ENCODE peak calls at places on chromosomes 12 and 14, in ten cellular contexts. One of them, this sample, is unnamed. For H3K4me1, the result is how much of the 10 kb centered on the place peaks cover.

GRCh38 chr14:105508601-105509000 is 17.6 kb downstream of the TEDC1 start:
- DNase-seq in GM23338: no peak
- DNase-seq in heart right ventricle: no peak
- DNase-seq in right cardiac atrium: no peak
- DNase-seq in gastrocnemius medialis: no peak
- DNase-seq in tibial nerve: no peak
- DNase-seq in upper lobe of right lung: peak
- DNase-seq in tibial artery: no peak
- DNase-seq in MM.1S: no peak
- DNase-seq in lung: no peak
- DNase-seq in this sample: no peak

GRCh38 chr12:20520572-20520971 is 152.2 kb downstream of the PDE3A start:
- DNase-seq in MM.1S: no peak
- DNase-seq in tibial nerve: no peak
- DNase-seq in upper lobe of right lung: no peak
- DNase-seq in GM23338: no peak
- DNase-seq in heart right ventricle: no peak
- DNase-seq in right cardiac atrium: no peak
- DNase-seq in tibial artery: no peak
- DNase-seq in lung: no peak
- DNase-seq in gastrocnemius medialis: no peak
- DNase-seq in this sample: no peak

GRCh38 chr12:3820122-3820521 is 53.1 kb downstream of the PARP11 start:
- DNase-seq in right cardiac atrium: no peak
- DNase-seq in lung: no peak
- DNase-seq in heart right ventricle: no peak
- DNase-seq in gastrocnemius medialis: no peak
- DNase-seq in upper lobe of right lung: no peak
- DNase-seq in tibial nerve: no peak
- DNase-seq in GM23338: no peak
- DNase-seq in tibial artery: no peak
- DNase-seq in MM.1S: no peak
- DNase-seq in this sample: no peak

GRCh38 chr12:64825143-64826011 is 930 bp downstream of the TBC1D30 start:
- DNase-seq in tibial artery: no peak
- DNase-seq in GM23338: peak
- DNase-seq in lung: no peak
- DNase-seq in MM.1S: peak
- DNase-seq in tibial nerve: no peak
- DNase-seq in heart right ventricle: no peak
- DNase-seq in right cardiac atrium: peak
- DNase-seq in gastrocnemius medialis: no peak
- DNase-seq in upper lobe of right lung: peak
- DNase-seq in this sample: no peak

GRCh38 chr12:75862692-75863471 is 168.7 kb downstream of the PHLDA1 start:
- DNase-seq in heart right ventricle: no peak
- DNase-seq in lung: no peak
- DNase-seq in gastrocnemius medialis: no peak
- DNase-seq in MM.1S: no peak
- DNase-seq in GM23338: no peak
- DNase-seq in right cardiac atrium: no peak
- DNase-seq in tibial artery: no peak
- DNase-seq in upper lobe of right lung: no peak
- DNase-seq in tibial nerve: no peak
- DNase-seq in this sample: no peak

GRCh38 chr14:76277586-76278130 is 98.3 kb upstream of the ESRRB start:
- DNase-seq in MM.1S: no peak
- DNase-seq in heart right ventricle: no peak
- DNase-seq in lung: no peak
- DNase-seq in gastrocnemius medialis: no peak
- DNase-seq in tibial nerve: no peak
- DNase-seq in upper lobe of right lung: no peak
- DNase-seq in right cardiac atrium: no peak
- DNase-seq in tibial artery: no peak
- DNase-seq in GM23338: no peak
- DNase-seq in this sample: no peak

GRCh38 chr12:100468126-100468525 is 5.5 kb upstream of the NR1H4 start:
- DNase-seq in tibial artery: no peak
- DNase-seq in tibial nerve: no peak
- DNase-seq in heart right ventricle: no peak
- DNase-seq in MM.1S: no peak
- DNase-seq in gastrocnemius medialis: no peak
- DNase-seq in right cardiac atrium: no peak
- DNase-seq in GM23338: no peak
- DNase-seq in upper lobe of right lung: no peak
- DNase-seq in lung: no peak
- DNase-seq in this sample: no peak

GRCh38 chr14:93014038-93015023 is 91.4 kb downstream of the CHGA start:
- DNase-seq in upper lobe of right lung: no peak
- DNase-seq in gastrocnemius medialis: no peak
- DNase-seq in MM.1S: no peak
- DNase-seq in right cardiac atrium: peak
- DNase-seq in heart right ventricle: no peak
- DNase-seq in lung: no peak
- DNase-seq in GM23338: no peak
- DNase-seq in tibial artery: no peak
- DNase-seq in tibial nerve: no peak
- DNase-seq in this sample: no peak

GRCh38 chr12:16272222-16272621 is 5.3 kb downstream of the SLC15A5 start:
- DNase-seq in heart right ventricle: no peak
- DNase-seq in GM23338: no peak
- DNase-seq in tibial artery: no peak
- DNase-seq in tibial nerve: no peak
- DNase-seq in lung: no peak
- DNase-seq in MM.1S: no peak
- DNase-seq in upper lobe of right lung: no peak
- DNase-seq in right cardiac atrium: no peak
- DNase-seq in gastrocnemius medialis: no peak
- DNase-seq in this sample: no peak

GRCh38 chr14:96581902-96582640 is 79.9 kb downstream of the PAPOLA start:
- DNase-seq in right cardiac atrium: no peak
- DNase-seq in heart right ventricle: no peak
- DNase-seq in lung: no peak
- DNase-seq in tibial artery: no peak
- DNase-seq in tibial nerve: no peak
- DNase-seq in upper lobe of right lung: no peak
- DNase-seq in GM23338: peak
- DNase-seq in gastrocnemius medialis: no peak
- DNase-seq in MM.1S: no peak
- DNase-seq in this sample: no peak

GRCh38 chr12:27436029-27436428 is 10.5 kb upstream of the SMCO2 start:
- DNase-seq in upper lobe of right lung: no peak
- DNase-seq in MM.1S: no peak
- DNase-seq in GM23338: peak
- DNase-seq in right cardiac atrium: no peak
- DNase-seq in tibial artery: no peak
- DNase-seq in lung: no peak
- DNase-seq in gastrocnemius medialis: no peak
- DNase-seq in heart right ventricle: no peak
- DNase-seq in tibial nerve: no peak
- DNase-seq in this sample: no peak

GRCh38 chr12:93938921-93939320 is 209.5 kb upstream of the PLXNC1 start:
- DNase-seq in lung: no peak
- DNase-seq in gastrocnemius medialis: no peak
- DNase-seq in GM23338: no peak
- DNase-seq in upper lobe of right lung: no peak
- DNase-seq in heart right ventricle: no peak
- DNase-seq in MM.1S: no peak
- DNase-seq in right cardiac atrium: no peak
- DNase-seq in tibial artery: no peak
- DNase-seq in tibial nerve: no peak
- DNase-seq in this sample: no peak

GRCh38 chr12:127381043-127381668 is 885.8 kb upstream of the TMEM132C start:
- DNase-seq in upper lobe of right lung: peak
- DNase-seq in gastrocnemius medialis: no peak
- DNase-seq in MM.1S: peak
- DNase-seq in tibial artery: no peak
- DNase-seq in GM23338: peak
- DNase-seq in right cardiac atrium: peak
- DNase-seq in lung: no peak
- DNase-seq in heart right ventricle: peak
- DNase-seq in tibial nerve: no peak
- DNase-seq in this sample: no peak

GRCh38 chr12:111202237-111202592 is 166.7 kb downstream of the PHETA1 start:
- DNase-seq in lung: no peak
- DNase-seq in upper lobe of right lung: no peak
- DNase-seq in tibial artery: no peak
- DNase-seq in tibial nerve: no peak
- DNase-seq in GM23338: no peak
- DNase-seq in right cardiac atrium: no peak
- DNase-seq in heart right ventricle: no peak
- DNase-seq in MM.1S: no peak
- DNase-seq in gastrocnemius medialis: no peak
- DNase-seq in this sample: no peak

GRCh38 chr12:95882080-95882479 is 23.3 kb downstream of the SNRPF start:
- DNase-seq in GM23338: no peak
- DNase-seq in heart right ventricle: no peak
- DNase-seq in gastrocnemius medialis: no peak
- DNase-seq in tibial nerve: no peak
- DNase-seq in right cardiac atrium: no peak
- DNase-seq in MM.1S: no peak
- DNase-seq in tibial artery: no peak
- DNase-seq in upper lobe of right lung: no peak
- DNase-seq in lung: no peak
- DNase-seq in this sample: no peak

GRCh38 chr12:12839886-12840285 is 26.7 kb downstream of the DDX47 start:
- DNase-seq in upper lobe of right lung: peak
- DNase-seq in lung: peak
- DNase-seq in right cardiac atrium: peak
- DNase-seq in tibial artery: peak
- DNase-seq in MM.1S: no peak
- DNase-seq in heart right ventricle: peak
- DNase-seq in GM23338: no peak
- DNase-seq in tibial nerve: no peak
- DNase-seq in gastrocnemius medialis: no peak
- DNase-seq in this sample: no peak
- H3K4me1 ChIP-seq in upper lobe of right lung: under half
- H3K4me1 ChIP-seq in lung: under half
- H3K4me1 ChIP-seq in right cardiac atrium: under half
- H3K4me1 ChIP-seq in tibial artery: under half
- H3K4me1 ChIP-seq in MM.1S: under half
- H3K4me1 ChIP-seq in heart right ventricle: under half
- H3K4me1 ChIP-seq in GM23338: under half
- H3K4me1 ChIP-seq in tibial nerve: under half
- H3K4me1 ChIP-seq in gastrocnemius medialis: under half
- H3K4me1 ChIP-seq in this sample: under half

DNA sequence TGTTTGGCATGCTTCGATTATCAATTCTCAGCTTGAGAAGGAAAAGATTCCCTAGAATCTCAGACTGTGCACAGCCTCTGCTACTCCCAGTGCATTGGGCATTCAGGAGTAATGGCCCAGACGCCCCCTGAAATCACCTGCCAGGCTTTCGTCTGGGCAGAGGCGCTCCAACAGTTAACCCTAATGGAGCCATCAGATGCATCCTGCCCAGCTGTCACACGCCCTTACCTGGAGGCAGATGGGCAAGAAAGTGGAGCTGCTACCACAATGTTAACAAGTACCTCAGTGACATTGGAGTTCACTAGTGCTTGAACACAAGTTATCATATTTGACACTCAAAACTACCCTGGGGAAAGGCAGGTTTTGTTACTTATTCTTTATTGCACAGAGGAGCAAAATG is 957 bp upstream of the LRP6 start:
- DNase-seq in tibial nerve: no peak
- DNase-seq in GM23338: peak
- DNase-seq in MM.1S: no peak
- DNase-seq in tibial artery: no peak
- DNase-seq in lung: no peak
- DNase-seq in gastrocnemius medialis: no peak
- DNase-seq in right cardiac atrium: no peak
- DNase-seq in upper lobe of right lung: no peak
- DNase-seq in heart right ventricle: no peak
- DNase-seq in this sample: no peak
- H3K4me3 ChIP-seq in tibial nerve: peak
- H3K4me3 ChIP-seq in GM23338: peak
- H3K4me3 ChIP-seq in MM.1S: peak
- H3K4me3 ChIP-seq in tibial artery: peak
- H3K4me3 ChIP-seq in lung: no peak
- H3K4me3 ChIP-seq in gastrocnemius medialis: peak
- H3K4me3 ChIP-seq in right cardiac atrium: peak
- H3K4me3 ChIP-seq in upper lobe of right lung: peak
- H3K4me3 ChIP-seq in heart right ventricle: peak
- H3K4me3 ChIP-seq in this sample: peak

GRCh38 chr12:115438314-115438713 is 754.3 kb upstream of the TBX3 start:
- DNase-seq in lung: no peak
- DNase-seq in MM.1S: no peak
- DNase-seq in tibial nerve: no peak
- DNase-seq in gastrocnemius medialis: no peak
- DNase-seq in heart right ventricle: no peak
- DNase-seq in upper lobe of right lung: no peak
- DNase-seq in right cardiac atrium: no peak
- DNase-seq in GM23338: no peak
- DNase-seq in tibial artery: no peak
- DNase-seq in this sample: no peak

GRCh38 chr12:115437061-115437567 is 753.1 kb upstream of the TBX3 start:
- DNase-seq in tibial artery: no peak
- DNase-seq in GM23338: peak
- DNase-seq in upper lobe of right lung: no peak
- DNase-seq in right cardiac atrium: no peak
- DNase-seq in heart right ventricle: peak
- DNase-seq in gastrocnemius medialis: no peak
- DNase-seq in lung: no peak
- DNase-seq in MM.1S: no peak
- DNase-seq in tibial nerve: no peak
- DNase-seq in this sample: no peak

GRCh38 chr12:115440438-115440837 is 756.5 kb upstream of the TBX3 start:
- DNase-seq in MM.1S: no peak
- DNase-seq in right cardiac atrium: peak
- DNase-seq in upper lobe of right lung: no peak
- DNase-seq in GM23338: no peak
- DNase-seq in tibial artery: no peak
- DNase-seq in gastrocnemius medialis: no peak
- DNase-seq in heart right ventricle: peak
- DNase-seq in lung: no peak
- DNase-seq in tibial nerve: no peak
- DNase-seq in this sample: no peak

GRCh38 chr12:115443351-115443938 is 759.5 kb upstream of the TBX3 start:
- DNase-seq in tibial artery: no peak
- DNase-seq in upper lobe of right lung: no peak
- DNase-seq in right cardiac atrium: no peak
- DNase-seq in gastrocnemius medialis: no peak
- DNase-seq in lung: no peak
- DNase-seq in tibial nerve: no peak
- DNase-seq in heart right ventricle: no peak
- DNase-seq in MM.1S: no peak
- DNase-seq in GM23338: no peak
- DNase-seq in this sample: no peak

GRCh38 chr12:115439008-115439601 is 755.1 kb upstream of the TBX3 start:
- DNase-seq in GM23338: no peak
- DNase-seq in tibial artery: no peak
- DNase-seq in heart right ventricle: no peak
- DNase-seq in right cardiac atrium: no peak
- DNase-seq in MM.1S: no peak
- DNase-seq in lung: no peak
- DNase-seq in gastrocnemius medialis: no peak
- DNase-seq in upper lobe of right lung: no peak
- DNase-seq in tibial nerve: no peak
- DNase-seq in this sample: no peak
- H3K27ac ChIP-seq in GM23338: no peak
- H3K27ac ChIP-seq in tibial artery: no peak
- H3K27ac ChIP-seq in heart right ventricle: no peak
- H3K27ac ChIP-seq in right cardiac atrium: no peak
- H3K27ac ChIP-seq in MM.1S: no peak
- H3K27ac ChIP-seq in lung: no peak
- H3K27ac ChIP-seq in gastrocnemius medialis: no peak
- H3K27ac ChIP-seq in upper lobe of right lung: no peak
- H3K27ac ChIP-seq in tibial nerve: no peak
- H3K27ac ChIP-seq in this sample: no peak

GRCh38 chr12:102526701-102527100 is 46.3 kb upstream of the IGF1 start:
- DNase-seq in gastrocnemius medialis: no peak
- DNase-seq in right cardiac atrium: no peak
- DNase-seq in GM23338: no peak
- DNase-seq in tibial nerve: no peak
- DNase-seq in heart right ventricle: no peak
- DNase-seq in lung: no peak
- DNase-seq in tibial artery: no peak
- DNase-seq in upper lobe of right lung: no peak
- DNase-seq in MM.1S: no peak
- DNase-seq in this sample: no peak
- H3K4me1 ChIP-seq in gastrocnemius medialis: under half
- H3K4me1 ChIP-seq in right cardiac atrium: under half
- H3K4me1 ChIP-seq in GM23338: under half
- H3K4me1 ChIP-seq in tibial nerve: under half
- H3K4me1 ChIP-seq in heart right ventricle: under half
- H3K4me1 ChIP-seq in lung: under half
- H3K4me1 ChIP-seq in tibial artery: under half
- H3K4me1 ChIP-seq in upper lobe of right lung: under half
- H3K4me1 ChIP-seq in MM.1S: under half
- H3K4me1 ChIP-seq in this sample: under half

This sample was measured in effector memory CD4-positive, alpha-beta T cell.